ENCODE peak calls at places on chromosome 11, in eight cellular contexts. N is right atrium auricular region, S is K562, P is IMR-90, V is colonic mucosa, B is lower lobe of right lung, I is A549, E is right lobe of liver. O is an unnamed sample.

GRCh38 chr11:75728992-75729391 is 11.4 kb downstream of the MOGAT2 start:
- DNase-seq in N (no peak), S (no peak), V (no peak), I (no peak), B (no peak), P (no peak), E (peak; percentile 31), O (no peak)

GRCh38 chr11:69630009-69630870 is 10.7 kb upstream of the CCND1 start:
- DNase-seq in V (no peak), N (no peak), B (no peak), E (no peak), I (no peak), P (no peak), S (peak; percentile 57), O (peak; percentile 35)

GRCh38 chr11:119432484-119433368 is 9.8 kb upstream of the THY1 start:
- DNase-seq in N (no peak), B (no peak), I (no peak), P (peak; percentile 77), S (no peak), E (no peak), V (no peak), O (no peak)

GRCh38 chr11:68441466-68442230 is 18.9 kb upstream of the PPP6R3 start:
- DNase-seq in N (no peak), I (no peak), S (no peak), E (no peak), P (peak; percentile 45), V (no peak), B (no peak), O (no peak)

GRCh38 chr11:77111277-77111676 is 8.6 kb downstream of the OMP start:
- DNase-seq in N (no peak), P (peak; percentile 18), I (no peak), B (no peak), S (no peak), V (no peak), E (no peak), O (no peak)

GRCh38 chr11:68337399-68337835 is 25.0 kb downstream of the LRP5 start:
- DNase-seq in N (no peak), S (no peak), E (no peak), P (no peak), I (no peak), V (no peak), B (peak; percentile 56), O (no peak)

GRCh38 chr11:123195182-123196059 is at the start of gene CLMP:
- DNase-seq in S (no peak), V (peak; percentile 41), N (no peak), P (peak; percentile 82), I (peak; percentile 35), E (no peak), B (no peak), O (no peak)

GRCh38 chr11:9280655-9281301 is 15.6 kb upstream of the DENND5A start:
- DNase-seq in P (peak; percentile 81), I (no peak), B (no peak), E (no peak), V (peak; percentile 62), N (peak; percentile 51), S (no peak), O (no peak)

GRCh38 chr11:78192223-78192719 is 3.6 kb downstream of the USP35 start:
- DNase-seq in E (peak; percentile 70), V (no peak), B (no peak), I (no peak), N (no peak), S (peak; percentile 59), P (no peak), O (no peak)

GRCh38 chr11:73168925-73169579 is 26.9 kb upstream of the FCHSD2 start:
- DNase-seq in V (no peak), E (no peak), B (no peak), S (no peak), I (no peak), P (no peak), N (no peak), O (no peak)

GRCh38 chr11:111604392-111605009 is 2.3 kb downstream of the SIK2 start:
- DNase-seq in B (no peak), E (no peak), S (peak; percentile 51), N (no peak), I (peak; percentile 29), P (peak; percentile 45), V (no peak), O (peak; percentile 69)

GRCh38 chr11:37946155-37946766 is 1348.2 kb upstream of the RAG2 start:
- DNase-seq in P (peak; percentile 27), V (peak; percentile 19), S (no peak), N (no peak), E (no peak), I (no peak), B (no peak), O (peak; percentile 35)

GRCh38 chr11:45748801-45749200 is 56.1 kb upstream of the SLC35C1 start:
- DNase-seq in I (no peak), S (no peak), B (no peak), V (no peak), P (no peak), E (no peak), N (no peak), O (no peak)
- TF ChIP-seq CTCF in I (no peak), S (peak; percentile 23), B (no peak), V (no peak), P (no peak), E (no peak), N (no peak), O (no peak)

DNA sequence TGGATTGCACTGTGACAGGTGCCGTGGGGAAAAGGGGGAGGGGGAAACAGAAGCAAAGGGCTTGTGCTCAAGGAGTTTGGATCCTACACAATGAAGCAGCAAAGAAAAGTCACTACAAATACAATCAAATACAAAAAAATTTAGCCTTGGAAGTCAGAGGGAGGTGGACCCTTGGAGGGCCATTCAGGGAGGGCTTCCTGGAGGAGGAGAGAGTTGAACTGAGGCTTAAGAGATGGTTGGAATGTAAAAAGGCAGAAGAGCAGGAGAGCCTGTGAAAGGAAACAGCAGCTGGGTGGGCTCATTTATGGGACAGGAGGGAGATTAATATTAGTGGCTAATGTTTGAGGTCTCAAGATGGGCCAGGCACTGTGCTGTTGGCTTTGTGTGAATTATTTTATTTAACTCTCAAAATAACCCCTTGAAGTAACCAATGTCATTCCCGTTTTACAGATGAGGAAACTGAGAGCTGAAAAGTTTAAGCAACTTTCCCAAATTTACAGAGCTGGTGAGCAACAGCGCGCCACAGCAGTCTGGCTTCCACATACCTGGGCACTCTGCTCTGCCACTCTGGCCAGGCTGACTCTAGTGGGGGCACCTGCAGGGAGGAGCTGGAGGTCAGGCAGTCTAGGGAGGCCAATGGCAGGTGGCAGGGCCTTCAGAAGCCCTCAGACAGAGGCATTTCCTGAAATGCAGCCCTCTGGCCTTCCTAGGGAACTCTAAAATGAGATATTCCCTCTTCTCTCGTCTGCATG is 2.7 kb upstream of the CHST1 start:
- DNase-seq in V (no peak), E (no peak), N (no peak), S (no peak), I (no peak), P (no peak), B (no peak), O (no peak)
- H3K4me1 ChIP-seq in V (no peaks in the 10 kb centered on the region), E (no peaks in the 10 kb centered on the region), N (no peaks in the 10 kb centered on the region), S (no peaks in the 10 kb centered on the region), I (peaks cover 20% of the 10 kb centered on the region), P (peaks cover 2% of the 10 kb centered on the region), B (peaks cover 18% of the 10 kb centered on the region), O (no peaks in the 10 kb centered on the region)

DNA sequence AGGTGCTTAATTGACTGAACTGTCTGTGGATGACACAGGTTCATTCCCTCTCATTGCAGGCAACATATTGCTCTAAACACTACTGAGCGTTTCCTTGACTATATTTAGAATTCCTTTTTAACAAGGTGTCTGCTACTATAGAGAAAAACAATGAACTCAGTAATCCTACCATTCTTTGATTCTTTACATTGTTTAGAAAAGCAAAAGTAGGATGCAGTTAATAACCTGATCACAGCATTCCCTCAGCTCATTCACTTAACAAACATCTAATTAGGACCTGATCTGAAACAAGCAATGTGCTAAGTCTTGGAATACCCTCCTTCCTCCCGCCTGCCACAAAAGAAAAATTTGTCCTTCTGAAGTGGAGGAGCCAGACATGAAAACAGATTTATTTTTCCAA is 313.1 kb downstream of the LRRC4C start:
- DNase-seq in B (no peak), E (no peak), I (no peak), N (no peak), S (no peak), V (no peak), P (no peak), O (no peak)
- TF ChIP-seq CTCF in B (no peak), E (no peak), I (no peak), N (no peak), S (no peak), V (no peak), P (no peak), O (no peak)

GRCh38 chr11:2389344-2390026 is 11.1 kb upstream of the TSSC4 start:
- DNase-seq in V (no peak), B (no peak), S (no peak), N (no peak), E (no peak), P (no peak), I (no peak), O (no peak)
- H3K4me1 ChIP-seq in V (no peaks in the 10 kb centered on the region), B (peaks cover 69% of the 10 kb centered on the region), S (peaks cover 8% of the 10 kb centered on the region), N (no peaks in the 10 kb centered on the region), E (no peaks in the 10 kb centered on the region), P (peaks cover 39% of the 10 kb centered on the region), I (peaks cover 24% of the 10 kb centered on the region), O (peaks cover 7% of the 10 kb centered on the region)

GRCh38 chr11:88523362-88524028 is 186.0 kb upstream of the CTSC start:
- DNase-seq in P (peak; percentile 49), V (no peak), S (no peak), N (no peak), I (no peak), E (no peak), B (no peak), O (no peak)
- TF ChIP-seq CTCF in P (no peak), V (no peak), S (no peak), N (no peak), I (no peak), E (no peak), B (no peak), O (no peak)

O was measured in PC-9.